ENCODE peak calls at places on chromosomes 2 and 18, in ten cellular contexts. R is tibial artery, T is NCI-H510A treated with DMSO at 0.1 percent for 48 hours, N is brain pericyte, M is iris pigment epithelial cell, X is NCI-H446 treated with DMSO at 0.1 percent for 48 hours, S is occipital lobe, B is NCI-H1930, P is nucleus accumbens, G is osteocyte. Q is an unnamed sample.

GRCh38 chr2:72827999-72828646 is 2.3 kb upstream of the EXOC6B start:
- DNase-seq in R (no peak), T (no peak), N (no peak), M (peak), X (no peak), S (no peak), B (no peak), P (no peak), G (no peak), Q (peak)

GRCh38 chr18:24446953-24447537 is 13.4 kb upstream of the HRH4 start:
- DNase-seq in R (no peak), T (no peak), N (no peak), M (no peak), X (no peak), S (no peak), B (no peak), P (no peak), G (no peak), Q (peak)

GRCh38 chr18:47830772-47831171 is 99.7 kb downstream of the SMAD2 start:
- DNase-seq in R (no peak), T (no peak), N (no peak), M (peak), X (no peak), S (no peak), B (no peak), P (no peak), G (no peak), Q (peak)

GRCh38 chr2:9232886-9233285 is 26.3 kb downstream of the ASAP2 start:
- DNase-seq in R (no peak), T (no peak), N (no peak), M (no peak), X (no peak), S (no peak), B (no peak), P (no peak), G (no peak), Q (no peak)

GRCh38 chr18:70413455-70413854 is 124.6 kb downstream of the SOCS6 start:
- DNase-seq in R (no peak), T (no peak), N (no peak), M (no peak), X (no peak), S (no peak), B (no peak), P (no peak), G (no peak), Q (no peak)

GRCh38 chr18:63677490-63678225 is 16.0 kb upstream of the SERPINB3 start:
- DNase-seq in R (no peak), T (no peak), N (no peak), M (no peak), X (no peak), S (no peak), B (no peak), P (peak), G (no peak), Q (no peak)

GRCh38 chr2:128316777-128317185 is 1.9 kb downstream of the HS6ST1 start:
- DNase-seq in R (no peak), T (no peak), N (no peak), M (no peak), X (no peak), S (no peak), B (no peak), P (no peak), G (no peak), Q (no peak)

GRCh38 chr18:812673-813404 is 797 bp upstream of the YES1 start:
- DNase-seq in R (peak), T (peak), N (no peak), M (peak), X (peak), S (peak), B (no peak), P (no peak), G (no peak), Q (peak)

Q was measured in fibroblast of lung.